ENCODE peak calls at places on chromosome 6, in five cellular contexts. One of them, this sample, is unnamed.

GRCh38 chr6:16316741-16317251 is 78.4 kb downstream of the GMPR start:
- DNase-seq in nephron progenitor cell: peak
- DNase-seq in AG04450: no peak
- DNase-seq in progenitor cell of endocrine pancreas: no peak
- DNase-seq in endothelial cell: no peak
- DNase-seq in this sample: no peak

GRCh38 chr6:35262596-35262995 is 3.1 kb downstream of the ZNF76 start:
- DNase-seq in nephron progenitor cell: no peak
- DNase-seq in AG04450: no peak
- DNase-seq in progenitor cell of endocrine pancreas: no peak
- DNase-seq in endothelial cell: no peak
- DNase-seq in this sample: no peak

GRCh38 chr6:119284861-119285521 is 64.6 kb downstream of the MAN1A1 start:
- DNase-seq in nephron progenitor cell: no peak
- DNase-seq in AG04450: no peak
- DNase-seq in progenitor cell of endocrine pancreas: no peak
- DNase-seq in endothelial cell: peak
- DNase-seq in this sample: no peak

GRCh38 chr6:131017962-131018361 is 45.1 kb downstream of the EPB41L2 start:
- DNase-seq in nephron progenitor cell: no peak
- DNase-seq in AG04450: no peak
- DNase-seq in progenitor cell of endocrine pancreas: no peak
- DNase-seq in endothelial cell: no peak
- DNase-seq in this sample: no peak

GRCh38 chr6:15351631-15352030 is 105.8 kb downstream of the JARID2 start:
- DNase-seq in nephron progenitor cell: no peak
- DNase-seq in AG04450: peak
- DNase-seq in progenitor cell of endocrine pancreas: no peak
- DNase-seq in endothelial cell: no peak
- DNase-seq in this sample: peak

GRCh38 chr6:79864001-79864400 is 83.4 kb downstream of the ELOVL4 start:
- DNase-seq in nephron progenitor cell: no peak
- DNase-seq in AG04450: no peak
- DNase-seq in progenitor cell of endocrine pancreas: no peak
- DNase-seq in endothelial cell: no peak
- DNase-seq in this sample: no peak

GRCh38 chr6:22717906-22718305 is 148.5 kb downstream of the HDGFL1 start:
- DNase-seq in nephron progenitor cell: no peak
- DNase-seq in AG04450: no peak
- DNase-seq in progenitor cell of endocrine pancreas: no peak
- DNase-seq in endothelial cell: no peak
- DNase-seq in this sample: no peak

GRCh38 chr6:72616406-72617015 is 5.4 kb upstream of the KCNQ5 start:
- DNase-seq in nephron progenitor cell: no peak
- DNase-seq in AG04450: no peak
- DNase-seq in progenitor cell of endocrine pancreas: no peak
- DNase-seq in endothelial cell: no peak
- DNase-seq in this sample: no peak

GRCh38 chr6:137218473-137218916 is 690 bp downstream of the IFNGR1 start:
- DNase-seq in nephron progenitor cell: peak
- DNase-seq in AG04450: no peak
- DNase-seq in progenitor cell of endocrine pancreas: no peak
- DNase-seq in endothelial cell: no peak
- DNase-seq in this sample: no peak

GRCh38 chr6:20403080-20403765 is 1.5 kb downstream of the E2F3 start:
- DNase-seq in nephron progenitor cell: peak
- DNase-seq in AG04450: no peak
- DNase-seq in progenitor cell of endocrine pancreas: peak
- DNase-seq in endothelial cell: peak
- DNase-seq in this sample: peak

GRCh38 chr6:44177691-44178423 is 19.2 kb downstream of the CAPN11 start:
- DNase-seq in nephron progenitor cell: no peak
- DNase-seq in AG04450: peak
- DNase-seq in progenitor cell of endocrine pancreas: no peak
- DNase-seq in endothelial cell: no peak
- DNase-seq in this sample: peak

GRCh38 chr6:94639564-94639963 is 937.8 kb upstream of the MANEA start:
- DNase-seq in nephron progenitor cell: no peak
- DNase-seq in AG04450: no peak
- DNase-seq in progenitor cell of endocrine pancreas: no peak
- DNase-seq in endothelial cell: no peak
- DNase-seq in this sample: no peak

GRCh38 chr6:55047433-55048044 is 126.8 kb upstream of the HCRTR2 start:
- DNase-seq in nephron progenitor cell: no peak
- DNase-seq in AG04450: no peak
- DNase-seq in progenitor cell of endocrine pancreas: no peak
- DNase-seq in endothelial cell: no peak
- DNase-seq in this sample: no peak

GRCh38 chr6:34207695-34208443 is 28.8 kb upstream of the HMGA1 start:
- DNase-seq in nephron progenitor cell: no peak
- DNase-seq in AG04450: no peak
- DNase-seq in progenitor cell of endocrine pancreas: no peak
- DNase-seq in endothelial cell: no peak
- DNase-seq in this sample: no peak

GRCh38 chr6:128605961-128606360 is 85.6 kb upstream of the PTPRK start:
- DNase-seq in nephron progenitor cell: no peak
- DNase-seq in AG04450: no peak
- DNase-seq in progenitor cell of endocrine pancreas: no peak
- DNase-seq in endothelial cell: no peak
- DNase-seq in this sample: no peak

GRCh38 chr6:135812085-135812526 is 39.4 kb upstream of the PDE7B start:
- DNase-seq in nephron progenitor cell: no peak
- DNase-seq in AG04450: no peak
- DNase-seq in progenitor cell of endocrine pancreas: no peak
- DNase-seq in endothelial cell: no peak
- DNase-seq in this sample: no peak

GRCh38 chr6:112029045-112029822 is 24.7 kb upstream of the CCN6 start:
- DNase-seq in nephron progenitor cell: peak
- DNase-seq in AG04450: peak
- DNase-seq in progenitor cell of endocrine pancreas: peak
- DNase-seq in endothelial cell: peak
- DNase-seq in this sample: no peak

GRCh38 chr6:129670634-129671033 is 39.3 kb downstream of the ARHGAP18 start:
- DNase-seq in nephron progenitor cell: no peak
- DNase-seq in AG04450: no peak
- DNase-seq in progenitor cell of endocrine pancreas: no peak
- DNase-seq in endothelial cell: no peak
- DNase-seq in this sample: no peak

GRCh38 chr6:165652766-165653165 is 10.3 kb downstream of the PDE10A start:
- DNase-seq in nephron progenitor cell: no peak
- DNase-seq in AG04450: no peak
- DNase-seq in progenitor cell of endocrine pancreas: no peak
- DNase-seq in endothelial cell: no peak
- DNase-seq in this sample: no peak

GRCh38 chr6:147936703-147937102 is 405.9 kb upstream of the SASH1 start:
- DNase-seq in nephron progenitor cell: no peak
- DNase-seq in AG04450: no peak
- DNase-seq in progenitor cell of endocrine pancreas: no peak
- DNase-seq in endothelial cell: no peak
- DNase-seq in this sample: no peak

GRCh38 chr6:5590187-5590586 is 328.9 kb downstream of the FARS2 start:
- DNase-seq in nephron progenitor cell: no peak
- DNase-seq in AG04450: no peak
- DNase-seq in progenitor cell of endocrine pancreas: no peak
- DNase-seq in endothelial cell: no peak
- DNase-seq in this sample: no peak

GRCh38 chr6:52362443-52363221 is 681 bp downstream of the PAQR8 start:
- DNase-seq in nephron progenitor cell: peak
- DNase-seq in AG04450: no peak
- DNase-seq in progenitor cell of endocrine pancreas: peak
- DNase-seq in endothelial cell: peak
- DNase-seq in this sample: no peak

GRCh38 chr6:44180886-44181285 is 22.3 kb downstream of the CAPN11 start:
- DNase-seq in nephron progenitor cell: no peak
- DNase-seq in AG04450: no peak
- DNase-seq in progenitor cell of endocrine pancreas: no peak
- DNase-seq in endothelial cell: no peak
- DNase-seq in this sample: no peak

GRCh38 chr6:33292996-33293682 is 3.7 kb downstream of the PFDN6 start:
- DNase-seq in nephron progenitor cell: no peak
- DNase-seq in AG04450: no peak
- DNase-seq in progenitor cell of endocrine pancreas: no peak
- DNase-seq in endothelial cell: no peak
- DNase-seq in this sample: no peak

DNA sequence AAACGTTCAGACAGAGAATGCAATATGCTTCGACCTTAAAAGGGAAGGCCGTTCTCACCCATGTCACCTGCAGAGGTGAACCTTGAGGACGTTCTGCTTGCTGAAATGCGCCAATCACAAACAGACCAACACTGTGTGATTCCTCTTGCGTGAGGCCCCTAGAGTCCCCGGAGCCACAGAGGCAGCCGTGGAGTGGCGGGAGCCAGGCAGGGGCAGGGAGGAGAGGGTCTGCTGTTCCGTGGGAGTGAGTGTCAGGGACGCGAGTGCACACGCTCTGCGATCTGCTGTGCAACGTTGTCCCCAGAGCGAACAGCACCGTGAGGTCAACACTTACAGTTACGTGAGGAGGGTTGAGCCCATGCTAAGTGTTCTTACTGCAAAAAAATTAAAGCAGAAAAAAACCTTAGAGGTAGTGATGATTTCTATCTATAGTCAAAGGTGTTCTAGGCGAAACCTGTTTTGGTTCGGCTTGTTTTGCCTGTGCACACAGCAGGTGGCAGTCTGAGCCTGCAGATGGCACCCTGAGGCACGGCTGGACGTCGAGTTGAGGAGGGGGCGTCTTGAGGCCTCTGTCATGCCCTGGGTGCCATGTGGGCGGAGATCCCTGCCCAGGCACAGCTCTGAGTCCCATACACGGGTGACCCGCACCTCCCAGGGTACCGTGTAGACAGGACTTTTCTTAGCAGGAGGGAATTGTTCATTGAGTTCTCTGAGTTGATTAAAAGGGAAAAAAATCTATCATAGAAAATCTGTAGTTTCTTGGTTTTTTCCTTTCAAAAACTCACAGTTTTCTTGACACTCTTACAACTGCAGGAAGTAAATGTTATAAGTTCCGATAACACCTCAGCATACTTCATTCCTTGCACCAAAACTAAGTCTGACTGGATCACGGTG is 71.8 kb upstream of the FRMD1 start:
- DNase-seq in nephron progenitor cell: peak
- DNase-seq in AG04450: no peak
- DNase-seq in progenitor cell of endocrine pancreas: no peak
- DNase-seq in endothelial cell: peak
- DNase-seq in this sample: no peak
- TF ChIP-seq CTCF in nephron progenitor cell: peak
- TF ChIP-seq CTCF in AG04450: no peak
- TF ChIP-seq CTCF in progenitor cell of endocrine pancreas: peak
- TF ChIP-seq CTCF in endothelial cell: no peak
- TF ChIP-seq CTCF in this sample: no peak

GRCh38 chr6:38831865-38832264 is 116.8 kb downstream of the DNAH8 start:
- DNase-seq in nephron progenitor cell: no peak
- DNase-seq in AG04450: no peak
- DNase-seq in progenitor cell of endocrine pancreas: no peak
- DNase-seq in endothelial cell: no peak
- DNase-seq in this sample: no peak
- TF ChIP-seq CTCF in nephron progenitor cell: no peak
- TF ChIP-seq CTCF in AG04450: no peak
- TF ChIP-seq CTCF in progenitor cell of endocrine pancreas: no peak
- TF ChIP-seq CTCF in endothelial cell: no peak
- TF ChIP-seq CTCF in this sample: no peak

GRCh38 chr6:144265390-144265789 is 19.7 kb upstream of the UTRN start:
- DNase-seq in nephron progenitor cell: no peak
- DNase-seq in AG04450: no peak
- DNase-seq in progenitor cell of endocrine pancreas: peak
- DNase-seq in endothelial cell: peak
- DNase-seq in this sample: no peak

GRCh38 chr6:144263786-144264185 is 21.3 kb upstream of the UTRN start:
- DNase-seq in nephron progenitor cell: no peak
- DNase-seq in AG04450: no peak
- DNase-seq in progenitor cell of endocrine pancreas: no peak
- DNase-seq in endothelial cell: no peak
- DNase-seq in this sample: no peak

GRCh38 chr6:144264270-144265060 is 20.7 kb upstream of the UTRN start:
- DNase-seq in nephron progenitor cell: no peak
- DNase-seq in AG04450: peak
- DNase-seq in progenitor cell of endocrine pancreas: peak
- DNase-seq in endothelial cell: no peak
- DNase-seq in this sample: peak

GRCh38 chr6:144265061-144265357 is 20.1 kb upstream of the UTRN start:
- DNase-seq in nephron progenitor cell: no peak
- DNase-seq in AG04450: no peak
- DNase-seq in progenitor cell of endocrine pancreas: no peak
- DNase-seq in endothelial cell: no peak
- DNase-seq in this sample: no peak

DNA sequence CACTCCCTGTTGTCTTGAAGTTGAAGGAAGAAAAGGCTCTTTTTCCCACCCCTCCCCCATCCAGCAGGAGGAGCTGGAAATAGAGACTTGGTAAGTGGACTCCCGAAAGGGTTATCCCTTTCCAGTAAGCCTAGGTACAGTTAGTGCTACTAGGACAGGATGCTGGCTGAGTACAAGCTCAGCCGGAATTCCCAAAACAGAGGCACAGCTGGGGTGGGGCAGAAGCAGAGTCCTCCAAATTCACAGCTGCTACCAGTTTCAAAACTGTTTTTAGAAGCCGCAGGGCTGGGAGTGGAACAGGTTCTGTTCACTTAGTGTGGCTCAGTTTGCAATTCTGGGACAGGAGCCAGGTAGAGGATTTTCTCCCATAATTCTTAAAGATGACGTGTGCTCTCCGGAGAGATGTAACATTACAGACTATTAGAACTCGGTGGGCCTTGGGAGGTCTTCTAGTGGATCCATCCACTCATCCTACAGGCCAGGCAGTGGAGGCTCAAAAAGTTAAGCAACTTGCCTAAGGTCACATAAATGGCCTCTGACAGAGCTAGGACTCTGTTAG is 19.0 kb upstream of the UTRN start:
- DNase-seq in nephron progenitor cell: peak
- DNase-seq in AG04450: peak
- DNase-seq in progenitor cell of endocrine pancreas: no peak
- DNase-seq in endothelial cell: peak
- DNase-seq in this sample: peak
- TF ChIP-seq CTCF in nephron progenitor cell: no peak
- TF ChIP-seq CTCF in AG04450: no peak
- TF ChIP-seq CTCF in progenitor cell of endocrine pancreas: no peak
- TF ChIP-seq CTCF in endothelial cell: no peak
- TF ChIP-seq CTCF in this sample: no peak

DNA sequence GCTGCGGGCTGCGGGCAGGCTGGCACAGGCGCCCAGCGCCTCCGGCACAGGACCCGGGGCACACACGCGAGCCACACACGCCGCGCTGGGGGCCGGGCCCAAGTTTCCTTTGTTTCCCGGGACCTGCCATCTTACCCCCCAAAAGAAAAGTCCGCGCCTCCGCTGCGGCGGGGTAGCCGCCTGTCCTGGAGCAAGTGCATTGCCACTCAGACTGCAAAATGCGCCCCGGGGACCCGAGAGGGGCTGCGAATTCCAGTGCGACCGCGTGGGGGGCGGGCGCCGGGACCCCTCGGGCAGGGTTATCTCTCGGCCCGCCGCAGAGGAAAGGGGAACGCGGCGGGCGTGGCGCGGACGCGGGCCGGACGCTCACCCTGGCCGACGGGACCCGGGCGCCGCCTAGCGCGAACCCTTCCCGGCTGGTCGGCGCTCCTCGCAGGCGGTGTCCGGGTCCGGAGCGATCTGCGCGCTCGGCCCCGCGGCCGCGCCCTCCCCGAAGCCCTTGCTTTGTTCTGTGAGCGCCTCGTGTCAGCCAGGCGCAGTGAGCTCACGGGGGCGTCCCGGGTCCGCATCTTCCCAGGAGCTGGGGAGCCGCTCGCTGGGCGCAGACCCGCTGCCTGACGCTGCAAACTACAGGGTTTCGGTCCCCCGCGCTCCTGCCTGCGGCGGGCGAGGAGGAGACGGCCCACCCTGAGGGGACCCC is 620 bp upstream of the CD24 start:
- DNase-seq in nephron progenitor cell: peak
- DNase-seq in AG04450: no peak
- DNase-seq in progenitor cell of endocrine pancreas: peak
- DNase-seq in endothelial cell: peak
- DNase-seq in this sample: no peak
- TF ChIP-seq CTCF in nephron progenitor cell: no peak
- TF ChIP-seq CTCF in AG04450: no peak
- TF ChIP-seq CTCF in progenitor cell of endocrine pancreas: peak
- TF ChIP-seq CTCF in endothelial cell: no peak
- TF ChIP-seq CTCF in this sample: no peak

This sample was measured in AG09319.